ENCODE peak calls at places on chromosomes 5 and 9, in six cellular contexts. S, Y, K, C, X and B are unnamed samples.

GRCh38 chr5:175902013-175902412 is 30.6 kb downstream of the CPLX2 start:
- DNase-seq in S (no peak), Y (no peak), K (no peak), C (no peak), X (no peak), B (no peak)

GRCh38 chr9:14909631-14910177 is 524 bp downstream of the FREM1 start:
- DNase-seq in S (no peak), Y (no peak), K (no peak), C (no peak), X (no peak), B (no peak)

GRCh38 chr5:122615146-122615545 is 159.7 kb upstream of the SNX2 start:
- DNase-seq in S (no peak), Y (no peak), K (no peak), C (no peak), X (no peak), B (no peak)

GRCh38 chr5:137622850-137623249 is 113.0 kb downstream of the KLHL3 start:
- DNase-seq in S (no peak), Y (peak), K (peak), C (peak), X (peak), B (peak)

GRCh38 chr5:34496258-34496657 is 159.9 kb upstream of the RAI14 start:
- DNase-seq in S (no peak), Y (no peak), K (no peak), C (no peak), X (no peak), B (no peak)

GRCh38 chr5:67858470-67859096 is 357.0 kb upstream of the PIK3R1 start:
- DNase-seq in S (no peak), Y (no peak), K (no peak), C (no peak), X (no peak), B (no peak)

GRCh38 chr9:132551556-132551955 is 30.9 kb upstream of the BARHL1 start:
- DNase-seq in S (no peak), Y (no peak), K (no peak), C (no peak), X (no peak), B (no peak)

GRCh38 chr5:172771439-172772111 is 580 bp upstream of the DUSP1 start:
- DNase-seq in S (no peak), Y (no peak), K (no peak), C (no peak), X (no peak), B (no peak)

GRCh38 chr5:127077346-127077745 is 4.0 kb upstream of the C5orf63 start:
- DNase-seq in S (no peak), Y (no peak), K (no peak), C (no peak), X (no peak), B (no peak)

GRCh38 chr5:39648539-39649200 is 223.9 kb upstream of the DAB2 start:
- DNase-seq in S (no peak), Y (no peak), K (no peak), C (peak), X (peak), B (no peak)

GRCh38 chr9:35364817-35365585 is 124.9 kb upstream of the RUSC2 start:
- DNase-seq in S (no peak), Y (no peak), K (no peak), C (no peak), X (no peak), B (no peak)

GRCh38 chr5:10555134-10555733 is 8.6 kb upstream of the ANKRD33B start:
- DNase-seq in S (no peak), Y (no peak), K (no peak), C (peak), X (no peak), B (no peak)

GRCh38 chr9:137544176-137544755 is 5.9 kb downstream of the PNPLA7 start:
- DNase-seq in S (no peak), Y (no peak), K (no peak), C (no peak), X (no peak), B (no peak)

GRCh38 chr5:101728933-101729332 is 567.2 kb downstream of the SLCO4C1 start:
- DNase-seq in S (no peak), Y (no peak), K (no peak), C (peak), X (no peak), B (no peak)

GRCh38 chr9:132005896-132006295 is 73.8 kb downstream of the MED27 start:
- DNase-seq in S (no peak), Y (no peak), K (no peak), C (no peak), X (no peak), B (no peak)

GRCh38 chr5:114101153-114101552 is 260.7 kb upstream of the KCNN2 start:
- DNase-seq in S (no peak), Y (no peak), K (no peak), C (peak), X (peak), B (no peak)

DNA sequence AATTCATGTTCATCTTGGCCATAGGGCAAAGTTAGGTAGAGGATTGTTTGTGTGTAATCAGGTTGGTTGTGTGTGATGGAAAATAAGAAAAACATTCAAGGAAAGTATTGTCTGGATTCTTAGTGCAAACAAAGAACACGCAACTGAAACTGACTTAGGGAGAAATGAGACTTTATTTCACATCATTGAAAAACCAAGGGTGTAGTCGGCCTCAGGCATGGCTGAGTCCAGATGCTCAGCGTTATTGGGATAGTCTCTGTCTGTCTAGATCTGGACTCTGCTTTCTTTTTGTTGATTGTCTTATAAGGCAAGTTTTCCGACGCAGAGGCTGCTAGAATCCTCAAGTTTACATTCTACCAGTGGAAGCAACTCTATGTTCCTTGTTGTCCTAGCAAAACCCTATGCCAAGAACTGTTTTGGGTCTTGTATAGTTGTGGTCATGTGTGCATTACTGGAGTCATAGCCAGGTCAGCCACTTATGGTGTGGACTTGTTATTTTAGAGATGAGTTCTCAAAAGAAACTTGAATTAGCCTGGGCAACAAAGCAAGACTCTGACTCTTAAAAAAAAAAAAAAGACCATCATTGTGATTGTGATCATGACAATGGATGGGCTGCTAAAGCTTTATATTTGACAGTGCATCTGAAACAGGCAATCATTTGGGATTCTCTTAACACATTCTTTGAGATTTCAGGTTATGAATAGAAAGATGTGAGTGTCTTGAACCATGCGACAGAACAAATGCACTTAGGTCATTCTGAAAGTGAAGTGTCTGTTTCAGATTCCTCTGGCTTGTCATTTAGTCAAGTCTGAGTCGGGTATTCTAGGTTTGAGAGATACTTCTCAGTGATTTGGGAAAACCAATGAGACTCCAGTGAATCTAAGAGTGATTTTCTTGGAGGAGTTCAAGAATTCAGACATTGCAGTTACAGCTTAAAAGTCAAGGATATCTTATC is 82.6 kb downstream of the DOCK2 start:
- DNase-seq in S (no peak), Y (no peak), K (no peak), C (no peak), X (no peak), B (no peak)
- TF ChIP-seq POLR2A in S (no peak), Y (no peak), K (no peak), C (no peak), X (no peak), B (no peak)

GRCh38 chr9:38319496-38320173 is 72.9 kb upstream of the ALDH1B1 start:
- DNase-seq in S (no peak), Y (no peak), K (no peak), C (no peak), X (no peak), B (no peak)

GRCh38 chr9:38318755-38319495 is 73.6 kb upstream of the ALDH1B1 start:
- DNase-seq in S (no peak), Y (no peak), K (no peak), C (peak), X (peak), B (no peak)

GRCh38 chr9:38313421-38313820 is 79.1 kb upstream of the ALDH1B1 start:
- DNase-seq in S (no peak), Y (no peak), K (no peak), C (no peak), X (no peak), B (no peak)

GRCh38 chr9:38315085-38315595 is 77.4 kb upstream of the ALDH1B1 start:
- DNase-seq in S (no peak), Y (no peak), K (no peak), C (no peak), X (no peak), B (no peak)

GRCh38 chr9:38316166-38316765 is 76.2 kb upstream of the ALDH1B1 start:
- DNase-seq in S (no peak), Y (no peak), K (no peak), C (no peak), X (peak), B (no peak)
- TF ChIP-seq CTCF in S (no peak), Y (no peak), K (no peak), C (no peak), X (no peak), B (no peak)

GRCh38 chr5:76402880-76403712 is at the start of gene IQGAP2:
- DNase-seq in S (peak), Y (peak), K (peak), C (peak), X (peak), B (peak)
- TF ChIP-seq POLR2A in S (no peak), Y (peak), K (peak), C (no peak), X (peak), B (no peak)

GRCh38 chr9:128203842-128204551 is 818 bp downstream of the DNM1 start:
- DNase-seq in S (no peak), Y (no peak), K (no peak), C (peak), X (no peak), B (no peak)
- TF ChIP-seq CTCF in S (no peak), Y (no peak), K (no peak), C (no peak), X (no peak), B (no peak)

GRCh38 chr5:163504091-163504931 is 1.1 kb upstream of the MAT2B start:
- DNase-seq in S (peak), Y (peak), K (no peak), C (peak), X (peak), B (peak)
- TF ChIP-seq POLR2A in S (no peak), Y (peak), K (peak), C (no peak), X (no peak), B (no peak)

DNA sequence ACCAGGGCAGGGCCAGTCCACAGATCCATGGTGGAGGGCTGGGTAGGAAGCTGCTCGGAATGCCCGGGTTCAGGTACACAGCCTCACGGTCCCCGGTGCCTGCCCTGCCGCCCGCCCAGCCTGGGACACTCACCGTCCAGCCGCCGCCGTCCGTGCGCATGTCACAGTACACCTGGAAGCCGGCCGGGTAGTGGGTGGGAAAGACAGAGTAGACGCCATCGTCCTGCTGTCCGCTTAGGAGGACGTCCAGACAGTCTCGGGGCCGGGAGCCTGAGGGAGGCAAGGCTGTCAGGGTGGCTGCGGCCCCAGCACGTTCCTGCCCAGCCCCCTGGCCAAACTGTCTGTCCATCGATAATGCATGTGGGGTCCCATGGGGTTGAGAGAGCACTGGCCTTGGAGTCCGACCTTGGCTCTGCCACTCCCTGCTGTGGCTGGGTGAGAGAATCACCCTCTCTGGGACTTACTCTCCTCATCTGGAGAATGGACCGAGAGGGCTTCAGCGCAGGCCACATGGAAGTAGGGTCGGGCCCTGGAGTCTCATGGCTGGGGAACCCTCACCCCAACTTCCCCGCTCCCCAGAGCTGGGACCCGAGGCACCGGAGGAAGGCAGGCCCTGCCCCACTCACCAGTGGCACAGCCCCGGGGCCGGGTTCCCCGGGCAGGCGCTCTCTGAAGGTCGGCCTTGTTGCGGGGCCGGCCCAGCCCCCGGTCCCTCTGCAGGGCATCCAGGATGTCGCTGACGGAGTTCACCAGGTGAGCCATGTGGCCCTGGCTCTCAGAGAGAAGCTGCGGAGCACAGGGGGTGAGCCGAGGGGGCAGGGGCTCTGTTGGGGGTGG is 15.2 kb downstream of the FIBCD1 start:
- DNase-seq in S (no peak), Y (no peak), K (no peak), C (no peak), X (no peak), B (no peak)
- TF ChIP-seq CTCF in S (no peak), Y (no peak), K (no peak), C (no peak), X (no peak), B (no peak)

DNA sequence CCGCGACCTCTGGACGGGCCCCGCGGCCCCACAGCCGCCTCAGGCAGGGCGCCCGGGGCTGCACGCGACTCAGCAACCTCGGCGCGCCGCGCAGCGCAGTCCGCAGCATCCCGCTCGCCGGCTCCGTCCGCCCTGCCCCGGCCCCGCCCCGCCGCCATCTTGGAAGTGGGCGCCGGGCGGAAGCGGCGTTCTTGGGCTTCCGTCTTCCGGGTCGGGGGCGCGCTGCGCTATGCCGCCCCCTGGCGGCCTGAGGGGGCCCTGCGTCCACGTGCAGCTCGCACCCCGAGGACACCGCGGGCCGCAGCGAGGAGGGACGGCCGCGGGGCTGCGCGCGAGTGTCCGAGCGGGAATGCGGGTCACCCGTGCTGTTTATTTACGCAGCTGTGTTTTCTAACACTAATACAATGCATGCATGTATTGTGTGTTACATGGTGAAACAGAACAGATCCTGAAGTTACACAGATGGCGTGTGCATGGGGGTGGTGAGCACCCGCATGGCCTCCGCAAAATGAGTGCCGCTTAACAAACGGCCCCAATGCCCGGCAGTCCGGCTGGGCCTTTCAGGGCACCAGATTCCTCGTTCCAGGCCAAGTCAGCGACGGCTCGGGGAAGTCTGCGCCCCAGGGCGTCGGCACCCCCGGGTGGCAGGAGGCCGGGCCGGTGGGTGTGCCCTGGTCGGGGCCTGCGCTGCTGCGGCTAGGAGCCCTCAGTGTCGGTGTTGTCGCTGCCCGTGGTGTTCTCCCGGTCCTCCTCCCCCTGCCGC is at the start of gene DNLZ:
- DNase-seq in S (peak), Y (peak), K (no peak), C (peak), X (peak), B (peak)
- TF ChIP-seq POLR2A in S (no peak), Y (peak), K (peak), C (peak), X (peak), B (no peak)

GRCh38 chr9:86354048-86354881 is at the start of gene TUT7:
- DNase-seq in S (peak), Y (peak), K (peak), C (peak), X (peak), B (peak)

GRCh38 chr9:86353591-86354047 is 591 bp downstream of the TUT7 start:
- DNase-seq in S (no peak), Y (no peak), K (no peak), C (no peak), X (no peak), B (no peak)

GRCh38 chr9:86354882-86355399 is 731 bp upstream of the TUT7 start:
- DNase-seq in S (no peak), Y (no peak), K (no peak), C (no peak), X (no peak), B (no peak)

GRCh38 chr9:86357091-86357866 is 3.1 kb upstream of the TUT7 start:
- DNase-seq in S (no peak), Y (no peak), K (no peak), C (no peak), X (no peak), B (no peak)

DNA sequence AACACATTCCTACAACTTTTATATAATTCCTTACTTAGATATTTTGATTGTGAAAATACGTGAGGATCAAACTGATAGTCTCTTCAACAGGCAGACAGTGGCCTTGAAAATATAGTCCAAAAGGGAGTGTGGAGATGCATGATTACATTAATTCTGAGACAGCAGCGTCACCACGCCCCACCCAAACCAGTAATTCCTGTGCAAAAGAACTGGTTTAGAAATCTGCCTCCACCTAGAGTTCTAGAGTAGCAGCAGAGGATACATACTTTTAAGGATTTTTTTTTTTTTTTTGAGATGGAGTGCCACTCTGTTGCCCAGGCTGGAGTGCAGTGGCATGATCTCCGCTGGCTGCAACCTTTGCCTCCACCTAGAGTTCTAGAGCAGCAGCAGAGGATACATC is 1.6 kb upstream of the TUT7 start:
- DNase-seq in S (no peak), Y (no peak), K (no peak), C (no peak), X (no peak), B (peak)
- TF ChIP-seq CTCF in S (no peak), Y (no peak), K (no peak), C (no peak), X (no peak), B (no peak)

DNA sequence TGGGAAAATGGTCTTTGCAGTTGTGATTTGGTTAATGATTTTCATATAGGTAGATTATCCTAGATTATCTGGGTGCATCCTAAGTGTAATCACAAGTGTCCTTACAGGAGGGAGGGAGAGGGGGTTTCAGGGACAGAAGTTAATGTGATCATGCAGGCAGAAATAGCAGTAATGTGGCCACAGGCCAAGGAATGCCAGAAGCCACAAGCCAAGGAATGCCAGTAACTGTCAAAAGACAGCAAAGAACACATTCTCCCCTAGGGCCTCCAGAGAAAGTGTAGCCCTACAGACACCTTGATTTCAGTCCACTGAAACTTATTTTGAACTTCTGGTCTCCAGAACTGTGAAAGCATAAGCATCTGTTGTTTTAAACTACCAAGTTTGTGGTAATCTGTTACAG is 2074.5 kb downstream of the MAT2B start:
- DNase-seq in S (no peak), Y (no peak), K (no peak), C (no peak), X (no peak), B (no peak)
- TF ChIP-seq POLR2A in S (no peak), Y (no peak), K (no peak), C (no peak), X (no peak), B (no peak)

GRCh38 chr5:72848474-72849428 is 32.3 kb downstream of the TNPO1 start:
- DNase-seq in S (peak), Y (peak), K (no peak), C (peak), X (peak), B (peak)
- TF ChIP-seq CTCF in S (no peak), Y (no peak), K (no peak), C (no peak), X (no peak), B (no peak)